ENCODE peak calls at places on chromosomes 13 and 19, in nine cellular contexts. One of them, this sample, is unnamed.

GRCh38 chr13:106867249-106867648 is 299.3 kb upstream of the ARGLU1 start:
- DNase-seq in neural progenitor cell: peak; percentile 32
- DNase-seq in occipital lobe: no peak
- DNase-seq in choroid plexus epithelial cell: peak; percentile 52
- DNase-seq in NCI-H1092 treated with DMSO at 0.1 percent for 48 hours: no peak
- DNase-seq in C1 segment of cervical spinal cord: no peak
- DNase-seq in germinal center: no peak
- DNase-seq in ascending aorta: no peak
- DNase-seq in posterior cingulate gyrus: no peak
- DNase-seq in this sample: peak; percentile 12

GRCh38 chr19:46631481-46631880 is 4.5 kb downstream of the GNG8 start:
- DNase-seq in neural progenitor cell: no peak
- DNase-seq in occipital lobe: no peak
- DNase-seq in choroid plexus epithelial cell: peak; percentile 46
- DNase-seq in NCI-H1092 treated with DMSO at 0.1 percent for 48 hours: no peak
- DNase-seq in C1 segment of cervical spinal cord: no peak
- DNase-seq in germinal center: no peak
- DNase-seq in ascending aorta: no peak
- DNase-seq in posterior cingulate gyrus: no peak
- DNase-seq in this sample: no peak

GRCh38 chr19:35935911-35936737 is at the start of gene LRFN3:
- DNase-seq in neural progenitor cell: peak; percentile 95
- DNase-seq in occipital lobe: peak; percentile 64
- DNase-seq in choroid plexus epithelial cell: peak; percentile 68
- DNase-seq in NCI-H1092 treated with DMSO at 0.1 percent for 48 hours: peak; percentile 63
- DNase-seq in C1 segment of cervical spinal cord: peak; percentile 36
- DNase-seq in germinal center: peak; percentile 24
- DNase-seq in ascending aorta: peak; percentile 85
- DNase-seq in posterior cingulate gyrus: peak; percentile 97
- DNase-seq in this sample: peak; percentile 83

GRCh38 chr13:33263976-33264619 is 21.5 kb downstream of the STARD13 start:
- DNase-seq in neural progenitor cell: no peak
- DNase-seq in occipital lobe: no peak
- DNase-seq in choroid plexus epithelial cell: no peak
- DNase-seq in NCI-H1092 treated with DMSO at 0.1 percent for 48 hours: no peak
- DNase-seq in C1 segment of cervical spinal cord: no peak
- DNase-seq in germinal center: no peak
- DNase-seq in ascending aorta: no peak
- DNase-seq in posterior cingulate gyrus: no peak
- DNase-seq in this sample: no peak

GRCh38 chr13:33649212-33649917 is 168.6 kb upstream of the RFC3 start:
- DNase-seq in neural progenitor cell: no peak
- DNase-seq in occipital lobe: no peak
- DNase-seq in choroid plexus epithelial cell: peak; percentile 44
- DNase-seq in NCI-H1092 treated with DMSO at 0.1 percent for 48 hours: peak; percentile 33
- DNase-seq in C1 segment of cervical spinal cord: no peak
- DNase-seq in germinal center: no peak
- DNase-seq in ascending aorta: no peak
- DNase-seq in posterior cingulate gyrus: no peak
- DNase-seq in this sample: no peak

GRCh38 chr19:6076291-6076665 is 34.0 kb downstream of the RFX2 start:
- DNase-seq in neural progenitor cell: no peak
- DNase-seq in occipital lobe: no peak
- DNase-seq in choroid plexus epithelial cell: no peak
- DNase-seq in NCI-H1092 treated with DMSO at 0.1 percent for 48 hours: no peak
- DNase-seq in C1 segment of cervical spinal cord: no peak
- DNase-seq in germinal center: no peak
- DNase-seq in ascending aorta: peak; percentile 60
- DNase-seq in posterior cingulate gyrus: no peak
- DNase-seq in this sample: no peak

GRCh38 chr13:99218969-99219368 is 18.3 kb downstream of the UBAC2 start:
- DNase-seq in neural progenitor cell: no peak
- DNase-seq in occipital lobe: no peak
- DNase-seq in choroid plexus epithelial cell: no peak
- DNase-seq in NCI-H1092 treated with DMSO at 0.1 percent for 48 hours: no peak
- DNase-seq in C1 segment of cervical spinal cord: no peak
- DNase-seq in germinal center: no peak
- DNase-seq in ascending aorta: no peak
- DNase-seq in posterior cingulate gyrus: no peak
- DNase-seq in this sample: no peak

GRCh38 chr19:5663904-5664303 is 16.4 kb downstream of the MICOS13 start:
- DNase-seq in neural progenitor cell: no peak
- DNase-seq in occipital lobe: no peak
- DNase-seq in choroid plexus epithelial cell: no peak
- DNase-seq in NCI-H1092 treated with DMSO at 0.1 percent for 48 hours: no peak
- DNase-seq in C1 segment of cervical spinal cord: no peak
- DNase-seq in germinal center: no peak
- DNase-seq in ascending aorta: no peak
- DNase-seq in posterior cingulate gyrus: no peak
- DNase-seq in this sample: no peak

GRCh38 chr19:33879818-33880575 is 83.3 kb downstream of the KCTD15 start:
- DNase-seq in neural progenitor cell: no peak
- DNase-seq in occipital lobe: no peak
- DNase-seq in choroid plexus epithelial cell: peak; percentile 35
- DNase-seq in NCI-H1092 treated with DMSO at 0.1 percent for 48 hours: no peak
- DNase-seq in C1 segment of cervical spinal cord: no peak
- DNase-seq in germinal center: no peak
- DNase-seq in ascending aorta: no peak
- DNase-seq in posterior cingulate gyrus: no peak
- DNase-seq in this sample: no peak

GRCh38 chr19:2775556-2776430 is 7.3 kb downstream of the SGTA start:
- DNase-seq in neural progenitor cell: no peak
- DNase-seq in occipital lobe: no peak
- DNase-seq in choroid plexus epithelial cell: peak; percentile 63
- DNase-seq in NCI-H1092 treated with DMSO at 0.1 percent for 48 hours: no peak
- DNase-seq in C1 segment of cervical spinal cord: no peak
- DNase-seq in germinal center: no peak
- DNase-seq in ascending aorta: peak; percentile 82
- DNase-seq in posterior cingulate gyrus: no peak
- DNase-seq in this sample: peak; percentile 58

GRCh38 chr19:36032251-36033104 is at the start of gene CLIP3:
- DNase-seq in neural progenitor cell: peak; percentile 91
- DNase-seq in occipital lobe: peak; percentile 80
- DNase-seq in choroid plexus epithelial cell: peak; percentile 71
- DNase-seq in NCI-H1092 treated with DMSO at 0.1 percent for 48 hours: peak; percentile 55
- DNase-seq in C1 segment of cervical spinal cord: peak; percentile 56
- DNase-seq in germinal center: peak; percentile 83
- DNase-seq in ascending aorta: peak; percentile 81
- DNase-seq in posterior cingulate gyrus: peak; percentile 98
- DNase-seq in this sample: peak; percentile 91

GRCh38 chr13:39462456-39462855 is 140.5 kb downstream of the LHFPL6 start:
- DNase-seq in neural progenitor cell: no peak
- DNase-seq in occipital lobe: no peak
- DNase-seq in choroid plexus epithelial cell: peak; percentile 61
- DNase-seq in NCI-H1092 treated with DMSO at 0.1 percent for 48 hours: no peak
- DNase-seq in C1 segment of cervical spinal cord: no peak
- DNase-seq in germinal center: no peak
- DNase-seq in ascending aorta: no peak
- DNase-seq in posterior cingulate gyrus: no peak
- DNase-seq in this sample: no peak

GRCh38 chr19:18663940-18664530 is 19.4 kb upstream of the CRTC1 start:
- DNase-seq in neural progenitor cell: no peak
- DNase-seq in occipital lobe: no peak
- DNase-seq in choroid plexus epithelial cell: no peak
- DNase-seq in NCI-H1092 treated with DMSO at 0.1 percent for 48 hours: no peak
- DNase-seq in C1 segment of cervical spinal cord: no peak
- DNase-seq in germinal center: no peak
- DNase-seq in ascending aorta: no peak
- DNase-seq in posterior cingulate gyrus: no peak
- DNase-seq in this sample: no peak